ENCODE peak calls at places on chromosomes 2 and 18, in five cellular contexts. V is left lung, X is heart left ventricle, F is HCT116, O is OCI-LY7. W is an unnamed sample.

GRCh38 chr2:217325251-217325650 is 465.4 kb upstream of the TNP1 start:
- DNase-seq in V (no peak), X (no peak), F (no peak), O (no peak), W (no peak)

GRCh38 chr2:85887566-85888019 is 1.2 kb downstream of the ST3GAL5 start:
- DNase-seq in V (peak; percentile 82), X (peak; percentile 74), F (no peak), O (peak; percentile 58), W (peak; percentile 76)

GRCh38 chr2:111250448-111251030 is 129.8 kb downstream of the BCL2L11 start:
- DNase-seq in V (no peak), X (no peak), F (no peak), O (no peak), W (no peak)

GRCh38 chr18:23943903-23944624 is 70.5 kb upstream of the TTC39C start:
- DNase-seq in V (no peak), X (no peak), F (no peak), O (no peak), W (no peak)

GRCh38 chr2:152611458-152612231 is 105.6 kb downstream of the PRPF40A start:
- DNase-seq in V (no peak), X (no peak), F (no peak), O (peak; percentile 4), W (peak; percentile 77)

GRCh38 chr18:51321696-51322095 is 124.2 kb upstream of the MEX3C start:
- DNase-seq in V (no peak), X (no peak), F (no peak), O (no peak), W (no peak)

GRCh38 chr18:60601249-60601648 is 228.7 kb upstream of the MC4R start:
- DNase-seq in V (no peak), X (no peak), F (no peak), O (no peak), W (no peak)

GRCh38 chr2:156087875-156088274 is 244.6 kb downstream of the NR4A2 start:
- DNase-seq in V (no peak), X (no peak), F (no peak), O (no peak), W (no peak)

GRCh38 chr18:77478619-77479018 is 229.0 kb downstream of the GALR1 start:
- DNase-seq in V (no peak), X (no peak), F (no peak), O (no peak), W (peak; percentile 66)

GRCh38 chr18:57366528-57367081 is 14.2 kb downstream of the ST8SIA3 start:
- DNase-seq in V (no peak), X (no peak), F (no peak), O (no peak), W (no peak)

GRCh38 chr2:204550738-204551137 is 5.5 kb downstream of the PARD3B start:
- DNase-seq in V (no peak), X (no peak), F (no peak), O (no peak), W (no peak)

GRCh38 chr2:234678721-234679120 is 181.8 kb upstream of the ARL4C start:
- DNase-seq in V (no peak), X (no peak), F (no peak), O (no peak), W (no peak)

GRCh38 chr2:152098798-152099654 is at the start of gene CACNB4:
- DNase-seq in V (peak; percentile 87), X (peak; percentile 64), F (no peak), O (no peak), W (no peak)

GRCh38 chr2:55511508-55512124 is 7.9 kb upstream of the CFAP36 start:
- DNase-seq in V (no peak), X (no peak), F (peak; percentile 38), O (peak; percentile 7), W (no peak)

GRCh38 chr18:57791192-57791591 is 11.9 kb downstream of the ATP8B1 start:
- DNase-seq in V (no peak), X (no peak), F (no peak), O (no peak), W (no peak)

GRCh38 chr2:45154144-45154543 is 144.9 kb upstream of the SIX2 start:
- DNase-seq in V (no peak), X (no peak), F (no peak), O (no peak), W (no peak)

GRCh38 chr2:38167968-38168350 is 92.0 kb upstream of the CYP1B1 start:
- DNase-seq in V (no peak), X (no peak), F (no peak), O (no peak), W (no peak)

GRCh38 chr18:9701604-9702324 is 6.3 kb upstream of the RAB31 start:
- DNase-seq in V (no peak), X (no peak), F (no peak), O (no peak), W (peak; percentile 52)

GRCh38 chr18:63192885-63193349 is 126.7 kb downstream of the BCL2 start:
- DNase-seq in V (no peak), X (no peak), F (no peak), O (no peak), W (no peak)

GRCh38 chr2:54435827-54436226 is 20.3 kb upstream of the SPTBN1 start:
- DNase-seq in V (no peak), X (no peak), F (no peak), O (no peak), W (no peak)

DNA sequence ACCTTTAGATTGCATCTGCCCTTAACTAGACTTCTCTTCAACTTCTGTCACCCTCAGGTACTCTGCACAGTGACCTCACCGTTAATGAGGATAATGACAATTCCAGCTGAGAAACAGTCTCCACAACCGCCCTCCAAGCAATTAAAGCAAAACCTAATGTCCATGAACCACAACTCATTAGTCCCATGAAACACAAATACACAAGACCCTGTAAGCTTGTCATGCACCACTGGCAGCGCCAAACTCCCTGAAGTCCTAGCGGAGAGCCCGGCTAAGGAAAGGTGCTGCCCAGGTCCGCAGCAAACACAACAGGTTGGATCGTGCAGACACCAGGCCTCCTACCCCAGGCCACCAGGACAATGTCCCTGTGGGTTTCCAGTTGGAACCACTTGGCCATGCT is 7.4 kb downstream of the SMAD7 start:
- DNase-seq in V (no peak), X (no peak), F (no peak), O (no peak), W (no peak)
- H3K4me3 ChIP-seq in V (peak overlapping the region; percentile 85), X (peak overlapping the region; percentile 96), F (no peak overlapping the region), O (no peak overlapping the region), W (no peak overlapping the region)

GRCh38 chr2:66575625-66576371 is 140.9 kb downstream of the MEIS1 start:
- DNase-seq in V (peak; percentile 80), X (peak; percentile 56), F (no peak), O (no peak), W (no peak)

GRCh38 chr2:66576381-66577330 is 141.7 kb downstream of the MEIS1 start:
- DNase-seq in V (peak; percentile 73), X (no peak), F (no peak), O (no peak), W (no peak)

GRCh38 chr2:66578853-66579158 is 143.9 kb downstream of the MEIS1 start:
- DNase-seq in V (no peak), X (no peak), F (no peak), O (no peak), W (no peak)

GRCh38 chr2:66578067-66578852 is 143.3 kb downstream of the MEIS1 start:
- DNase-seq in V (peak; percentile 79), X (no peak), F (no peak), O (no peak), W (no peak)

GRCh38 chr2:66577331-66578041 is 142.6 kb downstream of the MEIS1 start:
- DNase-seq in V (no peak), X (peak; percentile 48), F (no peak), O (no peak), W (no peak)
- H3K4me3 ChIP-seq in V (peak overlapping the region; percentile 35), X (peak overlapping the region; percentile 61), F (no peak overlapping the region), O (no peak overlapping the region), W (no peak overlapping the region)

DNA sequence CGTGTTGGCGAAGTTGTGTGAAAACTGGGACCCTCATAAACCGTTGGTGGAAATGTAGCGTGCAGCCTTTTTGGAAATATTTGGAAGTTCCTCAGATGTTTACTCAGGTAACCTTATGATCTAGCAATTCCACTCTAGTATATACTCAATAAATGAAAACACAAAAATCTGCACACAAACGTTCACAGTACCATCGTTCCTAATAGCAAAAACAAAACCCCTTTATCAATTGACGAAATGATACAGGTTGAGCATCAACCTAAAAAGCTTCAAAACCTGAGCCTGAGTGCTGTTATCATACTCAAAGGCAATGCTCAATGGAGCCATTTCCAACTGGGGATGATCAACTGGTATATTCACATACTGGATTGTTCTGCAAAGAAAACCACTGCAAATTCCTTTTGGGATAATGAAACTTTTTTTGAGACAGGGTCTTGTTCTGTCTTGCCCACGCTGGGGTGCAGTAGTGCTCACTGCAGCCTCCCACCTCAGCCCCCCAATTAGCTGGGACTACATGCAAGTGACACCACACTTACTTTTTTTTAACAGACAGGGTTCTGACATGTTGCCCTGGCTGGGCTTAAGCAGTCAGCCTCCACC is 777 bp upstream of the C18orf32 start:
- DNase-seq in V (no peak), X (no peak), F (no peak), O (no peak), W (no peak)
- H3K4me3 ChIP-seq in V (peak overlapping the region; percentile 56), X (peak overlapping the region; percentile 84), F (peak overlapping the region; percentile 78), O (peak overlapping the region; percentile 100), W (peak overlapping the region; percentile 89)

GRCh38 chr2:239039479-239039861 is 191.6 kb downstream of the TWIST2 start:
- DNase-seq in V (peak; percentile 47), X (no peak), F (no peak), O (no peak), W (no peak)

GRCh38 chr2:239038773-239039478 is 191.0 kb downstream of the TWIST2 start:
- DNase-seq in V (peak; percentile 68), X (peak; percentile 31), F (no peak), O (no peak), W (no peak)

GRCh38 chr2:239035997-239036731 is 188.3 kb downstream of the TWIST2 start:
- DNase-seq in V (peak; percentile 59), X (no peak), F (no peak), O (no peak), W (no peak)

GRCh38 chr2:239036819-239037558 is 189.1 kb downstream of the TWIST2 start:
- DNase-seq in V (peak; percentile 56), X (peak; percentile 14), F (no peak), O (no peak), W (no peak)

GRCh38 chr2:239037559-239037910 is 189.7 kb downstream of the TWIST2 start:
- DNase-seq in V (peak; percentile 61), X (no peak), F (no peak), O (no peak), W (no peak)
- H3K4me3 ChIP-seq in V (no peak overlapping the region), X (no peak overlapping the region), F (no peak overlapping the region), O (no peak overlapping the region), W (no peak overlapping the region)

GRCh38 chr2:221096651-221097567 is 475.2 kb downstream of the EPHA4 start:
- DNase-seq in V (no peak), X (no peak), F (no peak), O (no peak), W (no peak)
- H3K4me3 ChIP-seq in V (no peak overlapping the region), X (no peak overlapping the region), F (no peak overlapping the region), O (no peak overlapping the region), W (no peak overlapping the region)

GRCh38 chr18:48835745-48836191 is 115.0 kb downstream of the SMAD7 start:
- DNase-seq in V (no peak), X (peak; percentile 20), F (no peak), O (no peak), W (no peak)

GRCh38 chr18:48834421-48835011 is 116.2 kb downstream of the SMAD7 start:
- DNase-seq in V (peak; percentile 90), X (peak; percentile 82), F (peak; percentile 74), O (peak; percentile 52), W (peak; percentile 93)

GRCh38 chr18:48835119-48835518 is 115.6 kb downstream of the SMAD7 start:
- DNase-seq in V (no peak), X (no peak), F (no peak), O (no peak), W (no peak)

GRCh38 chr18:48832961-48833700 is 117.6 kb downstream of the SMAD7 start:
- DNase-seq in V (peak; percentile 87), X (peak; percentile 68), F (peak; percentile 84), O (no peak), W (peak; percentile 60)

GRCh38 chr18:48833701-48834394 is 116.9 kb downstream of the SMAD7 start:
- DNase-seq in V (no peak), X (peak; percentile 28), F (no peak), O (peak; percentile 81), W (peak; percentile 58)
- H3K4me3 ChIP-seq in V (peak overlapping the region; percentile 31), X (no peak overlapping the region), F (peak overlapping the region; percentile 32), O (peak overlapping the region; percentile 58), W (no peak overlapping the region)

W was measured in right atrium auricular region.